ENCODE peak calls at places on chromosomes 3 and 15, in nine cellular contexts. M, D, O, F, R, G, P, I and J are unnamed samples.
A peak's percentile ranks its signal among the peaks of the same experiment; 100 is the strongest.

GRCh38 chr3:128112406-128112968 is 11.1 kb downstream of the RUVBL1 start:
- DNase-seq in F (peak; percentile 89), D (no peak), I (peak; percentile 23), R (no peak), P (no peak), G (peak; percentile 22), M (no peak), O (no peak), J (no peak)

GRCh38 chr3:139309046-139309660 is 34.7 kb upstream of the MRPS22 start:
- DNase-seq in I (no peak), R (no peak), M (no peak), D (no peak), P (no peak), G (no peak), O (no peak), F (no peak), J (no peak)

GRCh38 chr3:46566040-46566631 is at the start of gene LRRC2:
- DNase-seq in D (no peak), F (peak; percentile 63), G (no peak), P (no peak), R (peak; percentile 73), I (peak; percentile 29), O (peak; percentile 55), M (peak; percentile 74), J (no peak)

GRCh38 chr3:94735354-94735753 is 672.5 kb downstream of the NSUN3 start:
- DNase-seq in G (no peak), I (no peak), D (no peak), R (no peak), M (no peak), P (no peak), F (no peak), O (no peak), J (no peak)

GRCh38 chr3:112814256-112814655 is 32.4 kb downstream of the CD200R1L start:
- DNase-seq in M (peak; percentile 25), P (peak; percentile 33), D (no peak), O (peak; percentile 34), G (peak; percentile 8), R (no peak), F (peak; percentile 82), I (peak; percentile 32), J (no peak)

GRCh38 chr15:31467361-31467760 is 140.7 kb downstream of the KLF13 start:
- DNase-seq in R (no peak), G (no peak), O (no peak), P (no peak), F (no peak), M (peak; percentile 3), I (no peak), D (no peak), J (no peak)

GRCh38 chr3:116963802-116964201 is 254.2 kb downstream of the TUSC7 start:
- DNase-seq in F (no peak), M (no peak), O (no peak), R (no peak), I (no peak), D (no peak), G (no peak), P (no peak), J (no peak)

GRCh38 chr3:30503431-30503830 is 103.0 kb upstream of the TGFBR2 start:
- DNase-seq in G (no peak), F (no peak), I (no peak), R (no peak), P (no peak), O (no peak), M (no peak), D (no peak), J (no peak)

GRCh38 chr3:45760878-45761711 is 35.2 kb downstream of the SLC6A20 start:
- DNase-seq in D (peak; percentile 67), G (peak; percentile 56), M (peak; percentile 59), P (peak; percentile 71), F (peak; percentile 63), I (peak; percentile 57), R (peak; percentile 34), O (peak; percentile 76), J (peak; percentile 87)

GRCh38 chr3:89234620-89235019 is 127.2 kb downstream of the EPHA3 start:
- DNase-seq in R (no peak), G (no peak), F (no peak), P (no peak), O (no peak), D (no peak), I (no peak), M (no peak), J (no peak)

GRCh38 chr3:185647134-185647879 is 61.2 kb downstream of the SENP2 start:
- DNase-seq in R (no peak), M (no peak), G (no peak), P (no peak), I (no peak), D (no peak), O (no peak), F (no peak), J (no peak)

GRCh38 chr3:107110596-107111305 is 266.5 kb upstream of the CCDC54 start:
- DNase-seq in F (no peak), G (no peak), P (no peak), O (no peak), I (no peak), R (no peak), D (no peak), M (no peak), J (no peak)

GRCh38 chr3:9846931-9847488 is 3.2 kb upstream of the RPUSD3 start:
- DNase-seq in O (no peak), G (no peak), R (no peak), D (no peak), P (no peak), I (no peak), F (no peak), M (no peak), J (no peak)

GRCh38 chr15:40353697-40354096 is 2.9 kb downstream of the PHGR1 start:
- DNase-seq in I (no peak), P (no peak), F (no peak), G (no peak), D (no peak), O (no peak), R (no peak), M (no peak), J (no peak)

GRCh38 chr3:135513106-135514063 is 452.1 kb upstream of the PPP2R3A start:
- DNase-seq in I (no peak), D (peak; percentile 42), M (no peak), G (no peak), R (no peak), O (no peak), F (peak; percentile 64), P (no peak), J (no peak)

GRCh38 chr3:135514064-135514455 is 451.5 kb upstream of the PPP2R3A start:
- DNase-seq in P (no peak), M (no peak), G (no peak), R (no peak), D (no peak), I (no peak), F (no peak), O (peak; percentile 11), J (no peak)

GRCh38 chr3:135516143-135516542 is 449.4 kb upstream of the PPP2R3A start:
- DNase-seq in F (peak; percentile 65), P (no peak), D (no peak), M (no peak), G (no peak), O (peak; percentile 49), R (no peak), I (no peak), J (no peak)
- TF ChIP-seq CTCF in F (peak; percentile 16), P (no peak), D (no peak), M (no peak), G (peak; percentile 40), O (peak; percentile 58), R (no peak), I (no peak), J (no peak)

DNA sequence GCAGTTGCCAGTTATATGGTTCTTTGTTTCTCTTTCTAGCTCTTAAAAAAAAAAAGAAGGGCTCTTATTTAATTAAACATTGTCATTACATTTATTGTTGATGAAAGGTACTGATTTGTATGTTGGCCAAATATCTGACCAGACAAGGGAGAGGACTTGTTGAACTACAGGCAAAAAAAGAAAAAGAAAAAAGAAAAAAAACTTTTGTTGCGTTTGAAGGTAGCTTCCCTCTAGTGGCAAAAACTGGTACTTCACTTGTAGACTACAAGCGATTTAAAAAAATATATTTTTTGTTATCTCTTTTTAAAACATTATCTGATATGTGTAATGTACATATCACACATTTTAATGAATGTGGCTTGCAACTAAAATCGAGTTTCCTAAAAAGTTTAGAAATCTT is 280.6 kb downstream of the ROBO2 start:
- DNase-seq in O (peak; percentile 70), G (no peak), I (peak; percentile 6), D (no peak), F (peak; percentile 40), R (no peak), P (no peak), M (no peak), J (no peak)
- TF ChIP-seq CTCF in O (peak; percentile 75), G (peak; percentile 61), I (peak; percentile 79), D (no peak), F (peak; percentile 58), R (peak; percentile 61), P (peak; percentile 36), M (peak; percentile 40), J (peak; percentile 40)

GRCh38 chr3:171569571-171570132 is 109.4 kb upstream of the TNIK start:
- DNase-seq in F (no peak), D (no peak), M (no peak), I (no peak), O (no peak), P (peak; percentile 8), R (no peak), G (no peak), J (no peak)

GRCh38 chr3:171574556-171575240 is 114.5 kb upstream of the TNIK start:
- DNase-seq in I (no peak), F (no peak), M (no peak), P (no peak), R (no peak), O (no peak), G (no peak), D (no peak), J (no peak)
- TF ChIP-seq CTCF in I (no peak), F (no peak), M (no peak), P (no peak), R (no peak), O (no peak), G (no peak), D (no peak), J (no peak)

DNA sequence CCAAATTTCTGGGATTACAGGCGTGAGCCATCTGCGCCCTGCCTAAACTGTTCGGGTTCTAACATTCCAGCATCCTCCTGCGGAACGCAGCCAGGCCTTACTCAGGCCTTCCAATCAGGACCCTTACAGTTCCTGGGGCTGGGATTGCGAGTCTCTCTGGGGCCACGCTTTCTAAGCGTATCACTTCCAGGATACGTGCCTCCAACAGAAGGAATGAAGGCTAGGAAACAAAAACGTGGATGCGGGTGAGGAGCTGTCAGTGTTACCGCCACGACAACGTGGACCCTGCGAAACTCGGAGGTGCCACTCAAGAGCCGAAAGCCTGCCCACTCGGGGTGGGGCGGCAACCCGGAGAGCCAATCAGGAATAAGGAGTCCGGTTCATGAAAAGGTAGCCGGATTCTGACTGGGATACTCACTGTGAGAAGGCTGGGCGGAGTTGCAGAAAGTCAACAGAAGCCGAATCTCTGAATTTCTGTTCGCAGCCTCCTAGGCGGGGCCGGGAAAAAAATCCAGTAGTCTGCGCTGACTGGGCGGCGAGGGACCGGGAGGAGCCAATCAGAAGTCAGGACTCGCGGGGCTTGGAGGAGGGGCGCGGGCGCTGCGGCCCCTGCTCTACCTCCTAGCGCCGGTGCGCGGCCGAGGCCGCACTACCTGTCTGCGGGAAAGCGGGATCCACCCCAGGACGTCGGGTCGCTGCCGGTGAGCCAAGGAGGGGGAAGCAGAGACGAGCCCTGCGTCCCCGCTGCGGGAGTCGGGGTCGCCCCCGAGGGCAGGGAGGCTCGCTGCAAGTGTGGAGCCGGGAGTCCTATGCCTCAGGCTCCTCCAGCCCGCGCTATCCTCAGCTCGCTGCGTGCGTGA is at the start of gene HYKK:
- DNase-seq in I (peak; percentile 63), R (peak; percentile 93), G (peak; percentile 91), O (peak; percentile 98), P (peak; percentile 99), M (peak; percentile 92), D (peak; percentile 98), F (peak; percentile 97), J (peak; percentile 90)
- TF ChIP-seq CTCF in I (no peak), R (peak; percentile 9), G (no peak), O (peak; percentile 22), P (no peak), M (no peak), D (peak; percentile 25), F (no peak), J (no peak)